ENCODE peak calls at places on chromosomes 12 and 14, in nine cellular contexts. P, B, C, H, Z, V, T, K and E are unnamed samples.

GRCh38 chr12:6266431-6267006 is 44.0 kb upstream of the PLEKHG6 start:
- DNase-seq in B (no peak), C (no peak), H (no peak), V (no peak), K (peak; percentile 89), P (no peak), Z (no peak), T (no peak), E (no peak)

GRCh38 chr14:68363841-68364711 is 428.8 kb downstream of the ZFP36L1 start:
- DNase-seq in V (peak; percentile 51), P (peak; percentile 28), Z (no peak), B (no peak), C (peak; percentile 37), H (no peak), K (no peak), T (no peak), E (peak; percentile 52)

GRCh38 chr12:106145539-106146447 is 7.0 kb upstream of the NUAK1 start:
- DNase-seq in V (peak; percentile 89), H (no peak), Z (no peak), T (no peak), P (no peak), B (no peak), K (peak; percentile 74), C (peak; percentile 54), E (no peak)

GRCh38 chr12:55637467-55637866 is 775 bp downstream of the OR10P1 start:
- DNase-seq in V (no peak), T (no peak), K (no peak), C (no peak), B (no peak), Z (no peak), H (peak; percentile 39), P (no peak), E (no peak)

GRCh38 chr14:64715628-64716412 is 11.6 kb downstream of the PLEKHG3 start:
- DNase-seq in P (no peak), B (no peak), Z (no peak), T (peak; percentile 3), C (no peak), H (no peak), K (no peak), V (peak; percentile 84), E (peak; percentile 75)

GRCh38 chr12:31315779-31316465 is 10.0 kb downstream of the SINHCAF start:
- DNase-seq in C (no peak), Z (no peak), K (no peak), H (no peak), P (no peak), T (no peak), B (no peak), V (no peak), E (no peak)

GRCh38 chr12:16352481-16352880 is 5.0 kb downstream of the MGST1 start:
- DNase-seq in P (peak; percentile 28), C (no peak), T (no peak), Z (no peak), B (no peak), V (no peak), K (no peak), H (no peak), E (no peak)

GRCh38 chr12:2551514-2551913 is 243.3 kb upstream of the FKBP4 start:
- DNase-seq in V (no peak), B (no peak), C (no peak), T (no peak), K (no peak), H (no peak), Z (no peak), P (no peak), E (no peak)

GRCh38 chr12:57389033-57389432 is 41.8 kb downstream of the R3HDM2 start:
- DNase-seq in P (peak; percentile 95), T (no peak), V (no peak), B (peak; percentile 41), Z (no peak), H (no peak), K (no peak), C (peak; percentile 65), E (no peak)

GRCh38 chr12:32535260-32535999 is 136.1 kb downstream of the FGD4 start:
- DNase-seq in B (peak; percentile 20), C (peak; percentile 84), K (peak; percentile 94), T (peak; percentile 88), Z (peak; percentile 73), V (peak; percentile 95), P (peak; percentile 68), H (no peak), E (peak; percentile 34)

GRCh38 chr12:54352022-54352531 is 12.2 kb downstream of the GPR84 start:
- DNase-seq in T (peak; percentile 75), Z (peak; percentile 94), H (no peak), V (peak; percentile 81), C (no peak), B (no peak), P (peak; percentile 27), K (peak; percentile 75), E (no peak)

GRCh38 chr12:59452746-59453145 is 143.1 kb upstream of the SLC16A7 start:
- DNase-seq in K (peak; percentile 48), B (no peak), Z (no peak), V (no peak), H (no peak), T (peak; percentile 31), P (peak; percentile 42), C (no peak), E (no peak)

GRCh38 chr12:14473707-14474287 is 93.9 kb downstream of the PLBD1 start:
- DNase-seq in V (no peak), B (no peak), C (peak; percentile 32), P (peak; percentile 46), K (peak; percentile 5), T (no peak), Z (no peak), H (peak; percentile 14), E (no peak)

GRCh38 chr12:101925352-101925751 is 48.0 kb downstream of the DRAM1 start:
- DNase-seq in T (no peak), Z (no peak), B (peak; percentile 85), H (no peak), K (no peak), V (no peak), C (no peak), P (peak; percentile 98), E (no peak)

GRCh38 chr12:53750812-53751335 is 905 bp downstream of the CISTR start:
- DNase-seq in C (no peak), Z (no peak), P (no peak), T (peak; percentile 33), V (no peak), K (peak; percentile 89), H (no peak), B (no peak), E (no peak)

GRCh38 chr12:11863478-11863906 is 207.2 kb upstream of the BCL2L14 start:
- DNase-seq in T (peak; percentile 35), Z (no peak), V (peak; percentile 57), P (no peak), K (no peak), H (no peak), B (no peak), C (peak; percentile 69), E (peak; percentile 9)

GRCh38 chr14:89337161-89337560 is 79.9 kb downstream of the FOXN3 start:
- DNase-seq in Z (no peak), B (no peak), H (no peak), T (no peak), V (no peak), K (no peak), P (no peak), C (no peak), E (no peak)

GRCh38 chr12:106883421-106883820 is 72.3 kb upstream of the TMEM263 start:
- DNase-seq in C (peak; percentile 14), K (no peak), H (no peak), Z (no peak), B (no peak), T (no peak), P (peak; percentile 50), V (no peak), E (no peak)

GRCh38 chr12:6374781-6375150 is 597 bp downstream of the SCNN1A start:
- DNase-seq in P (no peak), B (no peak), T (no peak), V (no peak), Z (no peak), H (no peak), K (no peak), C (no peak), E (no peak)